ENCODE peak calls at places on chromosomes 12 and 14, in nine cellular contexts. D is ovary; F is GM12864; X is WTC11; E is activated CD8-positive, alpha-beta T cell treated with anti-CD3 and anti-CD28 coated beads for 36 hours; Q is AG09309; K is K562; C is fibroblast of mammary gland; A is AG10803. U is an unnamed sample.

GRCh38 chr14:64736271-64737131 is 32.3 kb downstream of the PLEKHG3 start:
- DNase-seq in K (peak; percentile 23), A (no peak), D (peak; percentile 37), E (no peak), F (no peak), X (peak; percentile 46), C (no peak), Q (no peak), U (no peak)

GRCh38 chr14:60645191-60645590 is 4.1 kb downstream of the SIX1 start:
- DNase-seq in K (no peak), Q (no peak), C (no peak), A (no peak), E (no peak), F (no peak), D (no peak), X (no peak), U (no peak)

GRCh38 chr12:121159467-121160307 is 27.0 kb downstream of the P2RX7 start:
- DNase-seq in D (no peak), F (no peak), X (no peak), E (no peak), Q (no peak), K (no peak), A (no peak), C (no peak), U (no peak)

GRCh38 chr12:66066071-66066928 is 64.2 kb downstream of the LLPH start:
- DNase-seq in Q (no peak), A (peak; percentile 50), E (peak; percentile 35), X (no peak), D (no peak), K (no peak), F (no peak), C (peak; percentile 54), U (peak; percentile 99)

GRCh38 chr12:130881046-130881445 is 9.2 kb downstream of the RAN start:
- DNase-seq in K (no peak), X (no peak), C (no peak), E (no peak), D (no peak), F (no peak), Q (no peak), A (no peak), U (no peak)

GRCh38 chr12:68564166-68564565 is 46.5 kb upstream of the RAP1B start:
- DNase-seq in Q (no peak), A (no peak), E (no peak), F (no peak), K (no peak), X (no peak), D (no peak), C (no peak), U (no peak)

GRCh38 chr12:108825205-108825950 is 32.0 kb downstream of the SSH1 start:
- DNase-seq in F (peak; percentile 15), C (peak; percentile 78), D (no peak), E (peak; percentile 40), Q (no peak), A (peak; percentile 61), X (no peak), K (no peak), U (no peak)

GRCh38 chr12:101777476-101777875 is 38.2 kb upstream of the SYCP3 start:
- DNase-seq in A (no peak), F (no peak), K (no peak), Q (no peak), E (no peak), C (no peak), D (no peak), X (no peak), U (no peak)

GRCh38 chr12:93883436-93884154 is 206.4 kb downstream of the CRADD start:
- DNase-seq in E (no peak), F (no peak), K (no peak), C (peak; percentile 85), A (peak; percentile 91), D (no peak), X (no peak), Q (peak; percentile 51), U (no peak)

GRCh38 chr14:95023886-95024285 is 133.4 kb downstream of the DICER1 start:
- DNase-seq in E (no peak), D (no peak), K (no peak), Q (peak; percentile 10), X (no peak), A (peak; percentile 76), C (peak; percentile 72), F (no peak), U (no peak)

GRCh38 chr12:32501835-32502333 is 102.5 kb downstream of the FGD4 start:
- DNase-seq in Q (peak; percentile 39), K (no peak), F (no peak), E (no peak), D (no peak), X (peak; percentile 77), C (peak; percentile 80), A (peak; percentile 82), U (peak; percentile 96)

GRCh38 chr12:119235352-119235751 is 56.6 kb downstream of the HSPB8 start:
- DNase-seq in E (no peak), A (no peak), K (no peak), F (no peak), Q (no peak), X (peak; percentile 31), D (no peak), C (no peak), U (no peak)
- TF ChIP-seq CTCF in E (no peak), A (peak; percentile 13), K (peak; percentile 29), F (peak; percentile 16), Q (no peak), X (no peak), D (no peak), C (peak; percentile 9), U (peak; percentile 31)

GRCh38 chr12:125684968-125685790 is 619.9 kb downstream of the AACS start:
- DNase-seq in F (no peak), A (no peak), C (no peak), K (no peak), E (no peak), Q (no peak), X (no peak), D (no peak), U (no peak)

GRCh38 chr12:125687820-125688219 is 622.6 kb downstream of the AACS start:
- DNase-seq in A (no peak), K (no peak), F (no peak), D (no peak), Q (no peak), X (no peak), E (no peak), C (no peak), U (no peak)

GRCh38 chr12:125685885-125686284 is 620.6 kb downstream of the AACS start:
- DNase-seq in D (no peak), F (no peak), E (no peak), X (no peak), Q (no peak), K (no peak), A (no peak), C (no peak), U (no peak)

GRCh38 chr12:125687403-125687802 is 622.2 kb downstream of the AACS start:
- DNase-seq in C (no peak), D (no peak), E (no peak), X (no peak), Q (no peak), A (no peak), K (no peak), F (no peak), U (no peak)

GRCh38 chr12:125683748-125684381 is 618.6 kb downstream of the AACS start:
- DNase-seq in A (no peak), K (peak; percentile 6), Q (no peak), E (peak; percentile 71), X (peak; percentile 98), F (no peak), D (no peak), C (no peak), U (no peak)
- TF ChIP-seq CTCF in A (no peak), K (no peak), Q (no peak), E (peak; percentile 79), X (peak; percentile 94), F (peak; percentile 90), D (no peak), C (no peak), U (peak; percentile 53)

GRCh38 chr12:74641262-74641661 is 103.6 kb downstream of the ATXN7L3B start:
- DNase-seq in A (no peak), K (no peak), D (no peak), Q (no peak), C (no peak), F (no peak), X (no peak), E (no peak), U (no peak)

GRCh38 chr12:74644681-74645080 is 107.0 kb downstream of the ATXN7L3B start:
- DNase-seq in E (no peak), F (no peak), K (no peak), X (no peak), D (no peak), C (no peak), Q (no peak), A (no peak), U (no peak)

GRCh38 chr12:74647241-74647640 is 109.6 kb downstream of the ATXN7L3B start:
- DNase-seq in Q (no peak), A (no peak), C (no peak), K (no peak), F (no peak), X (no peak), D (no peak), E (no peak), U (peak; percentile 70)

GRCh38 chr12:74641694-74642093 is 104.1 kb downstream of the ATXN7L3B start:
- DNase-seq in F (no peak), E (no peak), X (no peak), A (no peak), D (no peak), Q (no peak), K (no peak), C (no peak), U (no peak)

GRCh38 chr12:74646831-74647230 is 109.2 kb downstream of the ATXN7L3B start:
- DNase-seq in Q (no peak), C (no peak), K (no peak), E (no peak), X (no peak), A (no peak), F (no peak), D (no peak), U (peak; percentile 80)
- TF ChIP-seq CTCF in Q (no peak), C (no peak), K (no peak), E (no peak), X (no peak), A (no peak), F (no peak), D (no peak), U (peak; percentile 70)

GRCh38 chr12:98587084-98587483 is 6.4 kb upstream of the SLC25A3 start:
- DNase-seq in D (no peak), X (no peak), E (no peak), Q (no peak), C (no peak), A (no peak), K (no peak), F (no peak), U (no peak)

GRCh38 chr12:98594050-98594853 is 766 bp downstream of the SLC25A3 start:
- DNase-seq in E (no peak), X (no peak), Q (no peak), A (peak; percentile 38), K (peak; percentile 45), F (no peak), C (no peak), D (no peak), U (peak; percentile 40)

GRCh38 chr12:98593351-98594049 is at the start of gene SLC25A3:
- DNase-seq in D (peak; percentile 98), Q (peak; percentile 94), E (peak; percentile 94), F (peak; percentile 93), K (peak; percentile 98), C (peak; percentile 98), A (peak; percentile 98), X (peak; percentile 95), U (peak; percentile 98)

GRCh38 chr12:98592825-98593322 is 612 bp upstream of the SLC25A3 start:
- DNase-seq in X (no peak), A (no peak), E (peak; percentile 13), C (peak; percentile 30), Q (no peak), F (no peak), K (peak; percentile 49), D (no peak), U (no peak)

GRCh38 chr12:98591209-98591608 is 2.3 kb upstream of the SLC25A3 start:
- DNase-seq in D (no peak), X (no peak), E (no peak), F (no peak), A (peak; percentile 46), C (no peak), K (peak; percentile 57), Q (no peak), U (no peak)
- TF ChIP-seq CTCF in D (no peak), X (no peak), E (no peak), F (no peak), A (peak; percentile 17), C (no peak), K (peak; percentile 35), Q (no peak), U (no peak)